ENCODE peak calls at places on chromosomes 11 and 22, in seven cellular contexts. H is A549; E is SK-N-SH; P is CD8-positive, alpha-beta memory T cell; D is psoas muscle; Z is brain microvascular endothelial cell; F is OCI-LY7. U is an unnamed sample.
A peak's percentile ranks its signal among the peaks of the same experiment; 100 is the strongest.

GRCh38 chr11:87235366-87235765 is 197.6 kb downstream of the TMEM135 start:
- DNase-seq in H (no peak), E (no peak), P (no peak), D (no peak), Z (no peak), F (no peak), U (no peak)

GRCh38 chr22:27866136-27867091 is 52.6 kb downstream of the PITPNB start:
- DNase-seq in H (peak; percentile 15), E (no peak), P (no peak), D (peak; percentile 44), Z (no peak), F (no peak), U (no peak)

GRCh38 chr22:19815823-19816290 is 38.8 kb downstream of the GNB1L start:
- DNase-seq in H (no peak), E (no peak), P (no peak), D (no peak), Z (no peak), F (no peak), U (no peak)

GRCh38 chr11:16771350-16772140 is 33.1 kb downstream of the C11orf58 start:
- DNase-seq in H (no peak), E (peak; percentile 1), P (no peak), D (no peak), Z (no peak), F (no peak), U (no peak)

GRCh38 chr11:125517116-125517804 is 21.2 kb upstream of the FEZ1 start:
- DNase-seq in H (no peak), E (peak; percentile 61), P (no peak), D (no peak), Z (peak; percentile 83), F (no peak), U (peak; percentile 29)

GRCh38 chr22:26977741-26978140 is 320.4 kb downstream of the MIAT start:
- DNase-seq in H (no peak), E (no peak), P (no peak), D (no peak), Z (no peak), F (no peak), U (no peak)

GRCh38 chr11:56521955-56522354 is 21.1 kb downstream of the OR5M11 start:
- DNase-seq in H (peak; percentile 4), E (peak; percentile 2), P (no peak), D (no peak), Z (no peak), F (peak; percentile 1), U (no peak)

GRCh38 chr11:45079943-45080719 is 66.3 kb upstream of the PRDM11 start:
- DNase-seq in H (no peak), E (no peak), P (peak; percentile 80), D (no peak), Z (no peak), F (peak; percentile 94), U (peak; percentile 40)

GRCh38 chr11:122618927-122619326 is 36.6 kb upstream of the UBASH3B start:
- DNase-seq in H (no peak), E (no peak), P (no peak), D (no peak), Z (no peak), F (no peak), U (no peak)

GRCh38 chr11:12195773-12196172 is 85.4 kb downstream of the MICAL2 start:
- DNase-seq in H (no peak), E (no peak), P (peak; percentile 71), D (no peak), Z (no peak), F (no peak), U (no peak)

GRCh38 chr11:134275534-134276395 is at the start of gene GLB1L3:
- DNase-seq in H (peak; percentile 21), E (peak; percentile 84), P (peak; percentile 83), D (no peak), Z (no peak), F (no peak), U (peak; percentile 76)

GRCh38 chr22:42296381-42296853 is 26.0 kb upstream of the TCF20 start:
- DNase-seq in H (no peak), E (peak; percentile 90), P (no peak), D (no peak), Z (no peak), F (peak; percentile 77), U (peak; percentile 45)

GRCh38 chr22:30038219-30038618 is 42.0 kb upstream of the HORMAD2 start:
- DNase-seq in H (no peak), E (no peak), P (no peak), D (no peak), Z (peak; percentile 70), F (no peak), U (no peak)

GRCh38 chr11:131808466-131808865 is 438.1 kb downstream of the NTM start:
- DNase-seq in H (no peak), E (no peak), P (no peak), D (no peak), Z (no peak), F (no peak), U (no peak)
- H3K27ac ChIP-seq in H (no peak overlapping the region), E (no peak overlapping the region), P (no peak overlapping the region), D (no peak overlapping the region), Z (no peak overlapping the region), F (no peak overlapping the region), U (no peak overlapping the region)

DNA sequence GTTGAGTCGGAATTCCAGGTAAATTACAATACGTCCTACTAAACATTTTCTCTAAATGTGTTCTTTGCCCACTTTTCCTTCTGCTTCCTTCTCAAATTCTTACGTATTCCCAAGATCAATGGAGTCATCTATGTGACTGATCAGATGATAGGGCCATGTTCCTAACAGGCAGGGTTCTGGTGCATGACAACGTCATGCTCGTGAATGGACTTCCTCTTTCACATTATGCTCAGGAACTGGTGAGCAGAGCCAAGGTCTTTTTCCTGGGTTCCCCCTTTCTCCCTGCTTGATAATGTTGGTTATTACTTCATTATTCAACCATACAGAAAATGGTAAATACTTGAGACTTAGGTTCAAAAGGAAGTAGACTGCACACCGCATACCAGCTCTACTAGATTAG is 789.4 kb downstream of the OPCML start:
- DNase-seq in H (no peak), E (no peak), P (no peak), D (no peak), Z (no peak), F (no peak), U (no peak)
- H3K27ac ChIP-seq in H (no peak overlapping the region), E (no peak overlapping the region), P (no peak overlapping the region), D (no peak overlapping the region), Z (no peak overlapping the region), F (no peak overlapping the region), U (no peak overlapping the region)

GRCh38 chr22:39220897-39221850 is 23.6 kb downstream of the PDGFB start:
- DNase-seq in H (no peak), E (no peak), P (peak; percentile 45), D (no peak), Z (no peak), F (no peak), U (no peak)
- H3K27ac ChIP-seq in H (no peak overlapping the region), E (no peak overlapping the region), P (no peak overlapping the region), D (no peak overlapping the region), Z (no peak overlapping the region), F (no peak overlapping the region), U (no peak overlapping the region)

GRCh38 chr11:1482581-1483444 is 3.8 kb downstream of the MOB2 start:
- DNase-seq in H (no peak), E (no peak), P (peak; percentile 42), D (peak; percentile 25), Z (no peak), F (no peak), U (no peak)

GRCh38 chr11:1481861-1482441 is 4.6 kb downstream of the MOB2 start:
- DNase-seq in H (no peak), E (no peak), P (peak; percentile 22), D (peak; percentile 14), Z (no peak), F (no peak), U (no peak)

GRCh38 chr11:1480555-1481482 is 5.8 kb downstream of the MOB2 start:
- DNase-seq in H (no peak), E (no peak), P (peak; percentile 43), D (peak; percentile 10), Z (no peak), F (no peak), U (no peak)

GRCh38 chr11:1480191-1480554 is 6.4 kb downstream of the MOB2 start:
- DNase-seq in H (no peak), E (no peak), P (no peak), D (no peak), Z (no peak), F (no peak), U (no peak)

GRCh38 chr11:1481483-1481825 is 5.1 kb downstream of the MOB2 start:
- DNase-seq in H (no peak), E (no peak), P (no peak), D (no peak), Z (no peak), F (no peak), U (no peak)
- H3K27ac ChIP-seq in H (no peak overlapping the region), E (no peak overlapping the region), P (no peak overlapping the region), D (peak overlapping the region; percentile 80), Z (no peak overlapping the region), F (no peak overlapping the region), U (no peak overlapping the region)

DNA sequence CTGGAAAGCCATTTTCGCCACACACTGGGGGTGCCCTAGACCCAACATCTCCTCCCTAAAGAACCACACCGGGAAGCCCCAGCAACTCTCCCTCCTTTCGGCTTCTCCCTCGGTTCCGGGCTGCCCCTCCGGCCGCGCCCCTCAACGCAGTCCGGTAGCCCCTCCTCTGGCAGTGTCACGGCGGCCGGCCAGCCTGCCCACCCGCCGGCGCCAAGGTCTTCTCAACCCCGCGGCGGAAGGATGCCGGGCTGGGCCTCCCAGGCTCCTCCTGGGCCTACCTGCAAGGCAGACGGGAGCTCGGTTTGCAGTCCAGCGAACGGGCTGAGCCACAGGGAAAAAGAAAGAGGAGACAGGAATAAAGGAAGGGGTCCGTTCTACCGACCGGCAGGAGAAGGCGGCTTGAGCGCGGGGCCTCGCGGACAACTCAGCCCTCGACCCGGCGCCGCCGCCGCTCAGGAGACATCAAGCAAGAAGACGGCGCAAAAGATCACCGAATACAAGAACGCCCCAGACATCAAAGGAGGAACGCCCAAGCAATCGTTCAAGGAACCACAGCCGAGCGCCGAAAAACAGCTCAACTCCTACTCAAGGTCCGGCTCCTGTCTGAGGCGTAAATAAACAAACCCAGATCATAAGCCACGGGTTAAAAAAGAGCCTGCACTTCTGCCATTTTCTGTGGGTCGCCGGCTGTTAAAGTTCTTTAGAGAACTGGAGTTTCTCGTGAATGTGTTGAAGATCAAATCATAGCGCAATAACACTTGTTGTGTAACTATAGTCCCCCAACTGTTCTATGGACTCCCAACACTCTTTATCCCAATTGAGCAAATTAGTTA is at the start of gene AMBRA1:
- DNase-seq in H (peak; percentile 60), E (peak; percentile 86), P (peak; percentile 84), D (peak; percentile 86), Z (peak; percentile 97), F (peak; percentile 94), U (peak; percentile 52)
- H3K27ac ChIP-seq in H (peak within 1 kb of the TSS; percentile 83), E (peak within 1 kb of the TSS; percentile 79), P (peak within 1 kb of the TSS; percentile 71), D (peak within 1 kb of the TSS; percentile 79), Z (peak within 1 kb of the TSS; percentile 59), F (peak within 1 kb of the TSS; percentile 36), U (peak within 1 kb of the TSS; percentile 85)

GRCh38 chr11:103594283-103594682 is 442.2 kb upstream of the DDI1 start:
- DNase-seq in H (no peak), E (no peak), P (no peak), D (no peak), Z (no peak), F (no peak), U (no peak)
- H3K27ac ChIP-seq in H (no peak overlapping the region), E (no peak overlapping the region), P (no peak overlapping the region), D (no peak overlapping the region), Z (no peak overlapping the region), F (no peak overlapping the region), U (no peak overlapping the region)

U was measured in caudate nucleus.